ENCODE peak calls at places on chromosomes 12 and 14, in ten cellular contexts. I, Z, T, J, M, D, S, A, R and F are unnamed samples. For H3K4me1, the result is how much of the 10 kb centered on the place peaks cover.

GRCh38 chr12:92257261-92257660 is 111.6 kb upstream of the BTG1 start:
- DNase-seq in I (no peak), Z (no peak), T (no peak), J (no peak), M (no peak), D (no peak), S (no peak), A (no peak), R (no peak), F (no peak)

GRCh38 chr12:82627799-82628198 is 58.9 kb upstream of the TMTC2 start:
- DNase-seq in I (no peak), Z (peak), T (no peak), J (peak), M (no peak), D (no peak), S (no peak), A (peak), R (no peak), F (peak)

GRCh38 chr14:39219075-39219499 is 14.6 kb upstream of the MIA2 start:
- DNase-seq in I (no peak), Z (no peak), T (no peak), J (peak), M (no peak), D (no peak), S (no peak), A (no peak), R (no peak), F (no peak)

GRCh38 chr14:73472182-73473114 is 14.1 kb upstream of the NUMB start:
- DNase-seq in I (no peak), Z (peak), T (peak), J (peak), M (peak), D (no peak), S (no peak), A (peak), R (no peak), F (peak)

GRCh38 chr12:10171954-10172353 is at the start of gene OLR1:
- DNase-seq in I (no peak), Z (no peak), T (no peak), J (no peak), M (no peak), D (no peak), S (no peak), A (no peak), R (no peak), F (no peak)

GRCh38 chr14:95493503-95493902 is 22.9 kb downstream of the SYNE3 start:
- DNase-seq in I (no peak), Z (no peak), T (no peak), J (no peak), M (no peak), D (no peak), S (no peak), A (no peak), R (no peak), F (no peak)

GRCh38 chr14:81311128-81311527 is 89.0 kb downstream of the STON2 start:
- DNase-seq in I (no peak), Z (no peak), T (no peak), J (no peak), M (no peak), D (no peak), S (no peak), A (no peak), R (no peak), F (no peak)

GRCh38 chr12:127911289-127911688 is 355.7 kb upstream of the TMEM132C start:
- DNase-seq in I (peak), Z (no peak), T (no peak), J (no peak), M (no peak), D (no peak), S (no peak), A (no peak), R (no peak), F (no peak)

GRCh38 chr12:120150919-120151525 is 34.5 kb upstream of the RAB35 start:
- DNase-seq in I (no peak), Z (no peak), T (no peak), J (no peak), M (no peak), D (no peak), S (no peak), A (no peak), R (peak), F (no peak)

GRCh38 chr12:31859232-31859977 is 99.8 kb upstream of the RESF1 start:
- DNase-seq in I (peak), Z (no peak), T (no peak), J (no peak), M (no peak), D (no peak), S (no peak), A (no peak), R (peak), F (no peak)

GRCh38 chr12:58171914-58172313 is 230.5 kb downstream of the ATP23 start:
- DNase-seq in I (peak), Z (peak), T (no peak), J (peak), M (no peak), D (no peak), S (no peak), A (peak), R (no peak), F (no peak)

GRCh38 chr14:83874662-83875061 is 1655.3 kb upstream of the FLRT2 start:
- DNase-seq in I (no peak), Z (peak), T (no peak), J (no peak), M (no peak), D (no peak), S (no peak), A (no peak), R (no peak), F (no peak)

GRCh38 chr14:105069887-105070759 is 4.9 kb upstream of the GPR132 start:
- DNase-seq in I (no peak), Z (no peak), T (no peak), J (peak), M (no peak), D (peak), S (peak), A (peak), R (peak), F (no peak)

GRCh38 chr14:84825481-84825880 is 704.5 kb upstream of the FLRT2 start:
- DNase-seq in I (no peak), Z (peak), T (no peak), J (no peak), M (no peak), D (no peak), S (no peak), A (peak), R (no peak), F (no peak)

GRCh38 chr14:59297070-59297766 is 108.8 kb downstream of the DAAM1 start:
- DNase-seq in I (no peak), Z (no peak), T (no peak), J (peak), M (no peak), D (no peak), S (no peak), A (peak), R (no peak), F (no peak)

GRCh38 chr14:66379116-66379515 is 107.1 kb upstream of the CCDC196 start:
- DNase-seq in I (no peak), Z (no peak), T (no peak), J (no peak), M (no peak), D (peak), S (peak), A (no peak), R (no peak), F (no peak)

GRCh38 chr12:116152268-116152667 is 125.2 kb downstream of the MED13L start:
- DNase-seq in I (no peak), Z (peak), T (no peak), J (peak), M (no peak), D (no peak), S (no peak), A (peak), R (no peak), F (no peak)

GRCh38 chr14:64736271-64737131 is 32.3 kb downstream of the PLEKHG3 start:
- DNase-seq in I (peak), Z (no peak), T (no peak), J (no peak), M (no peak), D (peak), S (no peak), A (no peak), R (no peak), F (no peak)

GRCh38 chr12:29103539-29103974 is 45.5 kb upstream of the FAR2 start:
- DNase-seq in I (peak), Z (no peak), T (peak), J (no peak), M (no peak), D (no peak), S (no peak), A (no peak), R (no peak), F (no peak)

GRCh38 chr12:124532947-124533346 is 34.5 kb downstream of the NCOR2 start:
- DNase-seq in I (no peak), Z (no peak), T (no peak), J (peak), M (no peak), D (no peak), S (no peak), A (no peak), R (no peak), F (no peak)

GRCh38 chr12:17992002-17992656 is 97.9 kb downstream of the RERGL start:
- DNase-seq in I (no peak), Z (peak), T (no peak), J (peak), M (peak), D (no peak), S (no peak), A (peak), R (no peak), F (peak)

GRCh38 chr12:103331643-103332042 is 164.1 kb downstream of the C12orf42 start:
- DNase-seq in I (no peak), Z (no peak), T (no peak), J (no peak), M (no peak), D (no peak), S (no peak), A (no peak), R (no peak), F (no peak)

DNA sequence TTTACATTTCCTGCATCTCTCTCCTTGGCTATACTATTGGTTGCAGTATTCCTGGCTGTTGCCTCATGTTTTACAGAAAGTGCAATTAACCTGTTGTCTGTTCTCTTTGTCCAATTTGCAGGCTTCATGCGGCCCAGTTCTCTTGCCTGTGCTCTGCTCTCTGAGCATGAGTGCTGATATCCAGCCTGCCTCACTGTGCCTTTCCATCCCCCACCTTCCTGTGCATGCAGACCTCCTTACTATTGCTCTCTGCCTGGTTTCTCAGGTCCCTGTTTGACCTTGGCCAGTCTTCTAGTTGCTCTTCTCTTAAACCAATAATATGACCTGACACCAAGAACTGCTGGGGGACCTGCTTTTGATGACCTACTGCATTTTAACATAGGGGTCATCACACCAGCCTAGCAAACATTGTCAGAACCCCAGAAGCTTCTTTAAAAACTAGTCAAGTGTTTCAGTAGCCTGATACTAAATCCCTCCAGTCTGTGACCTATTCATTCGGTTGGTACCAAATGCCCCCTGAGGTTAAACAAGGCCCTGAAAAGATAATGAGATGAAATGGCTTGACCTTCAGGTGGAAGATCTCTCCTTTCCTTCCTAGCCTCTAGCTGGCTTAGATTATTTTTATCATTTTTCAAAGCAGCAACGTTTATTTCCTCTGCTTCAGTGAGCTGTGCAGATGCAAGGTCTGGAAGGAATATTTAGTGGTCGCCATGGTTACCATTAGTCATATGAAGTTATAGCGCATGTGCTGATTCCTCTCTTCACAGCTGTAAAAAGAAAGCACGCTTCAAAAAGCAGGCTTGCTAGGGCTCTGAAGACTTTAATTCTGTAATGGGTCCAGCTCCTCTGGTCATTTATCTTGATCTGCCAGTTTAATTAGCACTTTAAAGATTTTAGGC is 216.5 kb downstream of the PHLDA1 start:
- DNase-seq in I (no peak), Z (peak), T (peak), J (peak), M (no peak), D (no peak), S (no peak), A (peak), R (no peak), F (no peak)
- H3K4me1 ChIP-seq in I (under half), Z (under half), T (under half), J (under half), M (under half), D (under half), S (under half), A (under half), R (under half), F (under half)

GRCh38 chr12:49088932-49089330 is 5.7 kb downstream of the DHH start:
- DNase-seq in I (no peak), Z (no peak), T (no peak), J (no peak), M (no peak), D (no peak), S (no peak), A (no peak), R (no peak), F (no peak)

GRCh38 chr12:49089831-49090773 is 4.5 kb downstream of the DHH start:
- DNase-seq in I (no peak), Z (peak), T (peak), J (peak), M (no peak), D (peak), S (peak), A (peak), R (peak), F (peak)

GRCh38 chr12:49091056-49091835 is 3.4 kb downstream of the DHH start:
- DNase-seq in I (no peak), Z (no peak), T (no peak), J (no peak), M (no peak), D (no peak), S (no peak), A (no peak), R (no peak), F (no peak)

GRCh38 chr12:49086116-49086515 is 8.5 kb downstream of the DHH start:
- DNase-seq in I (no peak), Z (peak), T (no peak), J (peak), M (no peak), D (no peak), S (no peak), A (no peak), R (no peak), F (no peak)

DNA sequence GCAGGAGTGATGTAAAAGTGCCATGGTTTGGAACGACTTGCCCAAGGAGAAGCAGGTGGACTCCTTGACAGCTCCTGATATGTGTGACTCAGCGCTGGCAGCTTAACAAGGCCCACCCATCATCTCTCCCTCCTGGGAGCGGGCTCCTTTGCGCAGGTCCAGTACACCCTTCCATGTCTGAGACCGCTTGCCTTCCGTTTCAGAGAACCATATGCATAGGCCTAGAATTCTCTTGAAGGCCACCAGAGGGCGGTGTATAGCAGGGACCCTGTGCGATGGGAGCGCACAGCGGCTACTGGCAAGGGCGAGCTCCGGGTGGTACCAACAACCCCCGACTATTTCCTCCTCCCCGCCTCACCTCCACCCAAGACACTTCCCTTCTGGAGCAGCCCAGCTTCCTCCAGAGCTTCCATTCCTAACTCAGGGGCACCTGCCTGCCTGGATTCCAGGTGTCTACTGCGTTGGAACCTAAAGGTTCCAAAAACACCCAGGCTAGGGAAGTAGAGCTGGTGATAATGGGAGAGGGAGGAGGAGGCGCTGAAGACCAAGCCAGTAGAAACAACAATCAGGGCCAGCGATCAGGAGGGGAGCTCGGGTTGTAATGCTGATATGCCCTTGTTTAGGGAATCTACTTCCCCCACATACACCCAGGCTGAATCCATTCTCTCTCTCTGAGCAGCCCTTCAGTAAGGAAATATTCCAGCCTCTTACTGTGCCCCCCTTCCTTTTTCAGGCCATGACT is 6.2 kb downstream of the DHH start:
- DNase-seq in I (peak), Z (peak), T (peak), J (peak), M (peak), D (peak), S (peak), A (peak), R (peak), F (peak)
- H3K4me3 ChIP-seq in I (no peak), Z (no peak), T (no peak), J (no peak), M (no peak), D (peak), S (no peak), A (no peak), R (no peak), F (no peak)

GRCh38 chr12:110071504-110071903 is 23.2 kb upstream of the C12orf76 start:
- DNase-seq in I (no peak), Z (no peak), T (no peak), J (no peak), M (no peak), D (no peak), S (no peak), A (no peak), R (no peak), F (no peak)

GRCh38 chr12:110071967-110072366 is 23.6 kb upstream of the C12orf76 start:
- DNase-seq in I (no peak), Z (no peak), T (no peak), J (no peak), M (no peak), D (no peak), S (no peak), A (no peak), R (no peak), F (no peak)

GRCh38 chr12:110068654-110069053 is 20.3 kb upstream of the C12orf76 start:
- DNase-seq in I (no peak), Z (no peak), T (no peak), J (no peak), M (no peak), D (no peak), S (no peak), A (no peak), R (no peak), F (no peak)

GRCh38 chr12:110065540-110065939 is 17.2 kb upstream of the C12orf76 start:
- DNase-seq in I (no peak), Z (no peak), T (no peak), J (no peak), M (no peak), D (no peak), S (no peak), A (no peak), R (no peak), F (no peak)

GRCh38 chr12:110067531-110067930 is 19.2 kb upstream of the C12orf76 start:
- DNase-seq in I (no peak), Z (no peak), T (no peak), J (no peak), M (no peak), D (no peak), S (no peak), A (no peak), R (no peak), F (no peak)
- H3K4me1 ChIP-seq in I (under half), Z (under half), T (under half), J (under half), M (under half), D (under half), S (under half), A (under half), R (under half), F (under half)

GRCh38 chr12:12648284-12648683 is 36.6 kb downstream of the CREBL2 start:
- DNase-seq in I (no peak), Z (no peak), T (no peak), J (no peak), M (no peak), D (no peak), S (no peak), A (no peak), R (no peak), F (no peak)

GRCh38 chr12:12642916-12643315 is 31.2 kb downstream of the CREBL2 start:
- DNase-seq in I (no peak), Z (no peak), T (no peak), J (no peak), M (no peak), D (no peak), S (no peak), A (no peak), R (no peak), F (no peak)

GRCh38 chr12:12646483-12647072 is 34.9 kb downstream of the CREBL2 start:
- DNase-seq in I (no peak), Z (no peak), T (no peak), J (no peak), M (no peak), D (no peak), S (no peak), A (no peak), R (no peak), F (no peak)

GRCh38 chr12:12648951-12649650 is 37.4 kb downstream of the CREBL2 start:
- DNase-seq in I (no peak), Z (no peak), T (no peak), J (no peak), M (no peak), D (no peak), S (no peak), A (no peak), R (no peak), F (no peak)

DNA sequence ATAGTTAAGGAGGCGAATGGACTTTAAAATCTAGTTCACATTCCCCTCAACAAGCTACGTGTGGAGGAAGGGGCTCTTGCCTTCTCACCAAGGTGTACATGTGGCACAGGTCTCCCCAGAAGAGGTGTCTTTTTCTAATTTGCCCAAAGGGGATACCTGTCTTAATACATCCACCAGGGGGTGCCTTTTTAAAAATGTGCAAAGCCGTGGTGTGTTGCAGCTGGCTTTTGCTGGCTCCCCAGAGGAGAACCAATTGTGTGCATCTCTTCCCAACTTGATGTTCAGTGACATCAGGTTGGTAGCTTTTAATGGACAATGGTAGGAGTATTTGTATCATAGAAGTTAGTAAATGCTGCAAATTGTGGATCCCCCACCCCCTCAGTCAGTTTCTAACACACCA is 33.8 kb downstream of the CREBL2 start:
- DNase-seq in I (peak), Z (peak), T (peak), J (peak), M (no peak), D (no peak), S (no peak), A (peak), R (no peak), F (no peak)
- H3K4me3 ChIP-seq in I (no peak), Z (no peak), T (no peak), J (no peak), M (no peak), D (no peak), S (no peak), A (no peak), R (no peak), F (no peak)

GRCh38 chr12:75703131-75703530 is 191.7 kb upstream of the KRR1 start:
- DNase-seq in I (no peak), Z (no peak), T (no peak), J (no peak), M (no peak), D (no peak), S (no peak), A (no peak), R (no peak), F (no peak)

GRCh38 chr12:75702477-75703093 is 191.2 kb upstream of the KRR1 start:
- DNase-seq in I (no peak), Z (no peak), T (peak), J (no peak), M (no peak), D (no peak), S (no peak), A (no peak), R (no peak), F (no peak)

GRCh38 chr12:75704208-75704607 is 192.8 kb upstream of the KRR1 start:
- DNase-seq in I (no peak), Z (no peak), T (no peak), J (no peak), M (no peak), D (no peak), S (no peak), A (no peak), R (no peak), F (peak)

GRCh38 chr12:75699728-75700496 is 188.5 kb upstream of the KRR1 start:
- DNase-seq in I (no peak), Z (peak), T (no peak), J (peak), M (no peak), D (no peak), S (no peak), A (peak), R (no peak), F (no peak)

GRCh38 chr12:75701859-75702258 is 190.4 kb upstream of the KRR1 start:
- DNase-seq in I (no peak), Z (no peak), T (no peak), J (no peak), M (no peak), D (no peak), S (no peak), A (no peak), R (no peak), F (no peak)
- H3K4me1 ChIP-seq in I (under half), Z (under half), T (under half), J (half or more), M (under half), D (under half), S (under half), A (under half), R (under half), F (under half)

GRCh38 chr12:78402366-78403134 is 462.0 kb upstream of the SYT1 start:
- DNase-seq in I (no peak), Z (no peak), T (no peak), J (no peak), M (no peak), D (no peak), S (no peak), A (no peak), R (no peak), F (no peak)
- H3K4me3 ChIP-seq in I (no peak), Z (no peak), T (no peak), J (no peak), M (no peak), D (no peak), S (no peak), A (no peak), R (no peak), F (no peak)